ENCODE peak calls at places on chromosomes 12 and 14, in four cellular contexts. K is cardiac septum; S is stimulated activated CD8-positive, alpha-beta memory T cell treated with anti-CD3 and anti-CD28 coated beads, Interleukin-15, amount 100 ng/mL, for 1 hour; L is T47D. P is an unnamed sample.

GRCh38 chr12:47686645-47687240 is 19.1 kb downstream of the RPAP3 start:
- DNase-seq in K (no peak), S (no peak), L (peak), P (peak)

GRCh38 chr12:106629797-106630669 is 47.2 kb downstream of the RFX4 start:
- DNase-seq in K (no peak), S (no peak), L (no peak), P (no peak)

GRCh38 chr14:48275301-48275700 is 599.9 kb upstream of the MDGA2 start:
- DNase-seq in K (no peak), S (no peak), L (no peak), P (no peak)

GRCh38 chr12:79555006-79555925 is 135.5 kb downstream of the PAWR start:
- DNase-seq in K (no peak), S (no peak), L (peak), P (no peak)

GRCh38 chr12:112167031-112167461 is 41.7 kb downstream of the TRAFD1 start:
- DNase-seq in K (peak), S (no peak), L (no peak), P (no peak)

GRCh38 chr14:100651999-100652508 is 64.8 kb upstream of the BEGAIN start:
- DNase-seq in K (no peak), S (no peak), L (no peak), P (no peak)

GRCh38 chr12:12600659-12601058 is 11.0 kb upstream of the CREBL2 start:
- DNase-seq in K (no peak), S (no peak), L (no peak), P (no peak)

GRCh38 chr12:32134144-32134888 is 27.7 kb downstream of the BICD1 start:
- DNase-seq in K (no peak), S (no peak), L (no peak), P (peak)

GRCh38 chr12:3045989-3046388 is 31.2 kb upstream of the TSPAN9 start:
- DNase-seq in K (no peak), S (no peak), L (no peak), P (no peak)

GRCh38 chr14:24982472-24983155 is 67.3 kb downstream of the STXBP6 start:
- DNase-seq in K (no peak), S (no peak), L (peak), P (no peak)

GRCh38 chr12:53123578-53124351 is 20.5 kb downstream of the SOAT2 start:
- DNase-seq in K (no peak), S (no peak), L (no peak), P (no peak)

GRCh38 chr12:54932691-54933090 is 51.9 kb downstream of the TESPA1 start:
- DNase-seq in K (no peak), S (no peak), L (peak), P (peak)

GRCh38 chr14:54501423-54501822 is 8.3 kb upstream of the CGRRF1 start:
- DNase-seq in K (no peak), S (no peak), L (no peak), P (no peak)

GRCh38 chr12:25253371-25254068 is 2.8 kb upstream of the KRAS start:
- DNase-seq in K (no peak), S (no peak), L (no peak), P (no peak)

GRCh38 chr12:85156569-85156968 is 120.4 kb downstream of the LRRIQ1 start:
- DNase-seq in K (no peak), S (no peak), L (peak), P (no peak)

GRCh38 chr12:16021666-16022065 is 110.5 kb downstream of the DERA start:
- DNase-seq in K (no peak), S (no peak), L (no peak), P (no peak)

GRCh38 chr14:32470161-32470705 is 141.1 kb downstream of the AKAP6 start:
- DNase-seq in K (no peak), S (no peak), L (no peak), P (no peak)

GRCh38 chr12:112627851-112628250 is 163.7 kb upstream of the RPH3A start:
- DNase-seq in K (no peak), S (no peak), L (no peak), P (no peak)

GRCh38 chr14:68397827-68398226 is 395.0 kb downstream of the ZFP36L1 start:
- DNase-seq in K (no peak), S (no peak), L (peak), P (peak)

GRCh38 chr12:126936181-126936851 is 1330.7 kb upstream of the TMEM132C start:
- DNase-seq in K (no peak), S (no peak), L (peak), P (no peak)

GRCh38 chr14:85731198-85731597 is 201.3 kb downstream of the FLRT2 start:
- DNase-seq in K (no peak), S (no peak), L (no peak), P (no peak)

GRCh38 chr12:58888131-58888783 is 32.0 kb downstream of the LRIG3 start:
- DNase-seq in K (no peak), S (no peak), L (no peak), P (no peak)

GRCh38 chr12:119938049-119938667 is 50.9 kb upstream of the BICDL1 start:
- DNase-seq in K (peak), S (peak), L (peak), P (peak)

GRCh38 chr14:77478796-77479195 is 19.8 kb downstream of the ISM2 start:
- DNase-seq in K (no peak), S (no peak), L (no peak), P (no peak)

GRCh38 chr12:93793983-93794382 is 116.8 kb downstream of the CRADD start:
- DNase-seq in K (no peak), S (no peak), L (no peak), P (no peak)

GRCh38 chr12:62438098-62438692 is 28.4 kb upstream of the MON2 start:
- DNase-seq in K (no peak), S (peak), L (peak), P (peak)

GRCh38 chr14:67166450-67166853 is 22.8 kb upstream of the GARIN2 start:
- DNase-seq in K (no peak), S (no peak), L (peak), P (peak)

GRCh38 chr12:26848156-26848825 is 15.3 kb upstream of the ITPR2 start:
- DNase-seq in K (no peak), S (no peak), L (no peak), P (no peak)

GRCh38 chr12:39872425-39872824 is 233.5 kb downstream of the SLC2A13 start:
- DNase-seq in K (no peak), S (no peak), L (no peak), P (no peak)

GRCh38 chr14:24213866-24214652 is 771 bp upstream of the CHMP4A start:
- DNase-seq in K (no peak), S (no peak), L (no peak), P (no peak)

P was measured in BE2C.